ENCODE peak calls at places on chromosomes 3 and 15, in seven cellular contexts. S, J, R, V, Z, O and L are unnamed samples.
A peak's percentile ranks its signal among the peaks of the same experiment; 100 is the strongest.

GRCh38 chr3:160434071-160434470 is 15.5 kb downstream of the TRIM59 start:
- DNase-seq in V (no peak), O (no peak), J (no peak), S (no peak), R (no peak), Z (no peak), L (no peak)

GRCh38 chr15:100671858-100672543 is 69.6 kb downstream of the ASB7 start:
- DNase-seq in O (peak; percentile 23), R (no peak), Z (peak; percentile 51), V (peak; percentile 36), S (no peak), J (no peak), L (no peak)

GRCh38 chr15:84681822-84682221 is 23.8 kb upstream of the NMB start:
- DNase-seq in R (no peak), V (peak; percentile 58), O (no peak), Z (no peak), S (no peak), J (no peak), L (peak; percentile 68)

GRCh38 chr15:92822216-92823144 is 77.6 kb upstream of the CHD2 start:
- DNase-seq in Z (no peak), O (peak; percentile 42), R (no peak), V (no peak), S (no peak), J (no peak), L (no peak)

GRCh38 chr3:170502297-170502696 is 83.6 kb downstream of the SLC7A14 start:
- DNase-seq in O (no peak), R (no peak), S (peak; percentile 21), Z (no peak), V (no peak), J (no peak), L (no peak)

GRCh38 chr15:78615151-78615589 is 5.6 kb downstream of the CHRNA3 start:
- DNase-seq in R (no peak), J (no peak), Z (no peak), V (no peak), S (no peak), O (no peak), L (no peak)

GRCh38 chr15:45164914-45165313 is 22.9 kb downstream of the SHF start:
- DNase-seq in S (no peak), R (no peak), V (no peak), O (no peak), Z (no peak), J (no peak), L (no peak)

GRCh38 chr15:48191574-48192225 is at the start of gene CTXN2:
- DNase-seq in Z (no peak), J (no peak), V (no peak), O (no peak), R (no peak), S (no peak), L (no peak)

GRCh38 chr3:121735047-121735696 is 14.4 kb downstream of the GOLGB1 start:
- DNase-seq in S (no peak), Z (no peak), R (no peak), V (no peak), J (no peak), O (no peak), L (no peak)

GRCh38 chr3:39184081-39184967 is 8.1 kb downstream of the XIRP1 start:
- DNase-seq in Z (no peak), V (no peak), O (no peak), S (peak; percentile 22), J (no peak), R (no peak), L (no peak)

GRCh38 chr3:161069441-161070251 is 35.5 kb downstream of the B3GALNT1 start:
- DNase-seq in R (no peak), O (no peak), S (no peak), Z (peak; percentile 15), J (no peak), V (peak; percentile 67), L (peak; percentile 78)

GRCh38 chr3:18611991-18612390 is 186.9 kb upstream of the SATB1 start:
- DNase-seq in J (no peak), Z (no peak), S (no peak), O (no peak), V (no peak), R (no peak), L (no peak)

GRCh38 chr15:87844031-87844430 is 412.5 kb downstream of the NTRK3 start:
- DNase-seq in S (no peak), Z (no peak), V (no peak), J (no peak), O (no peak), R (no peak), L (no peak)

GRCh38 chr3:46222435-46223161 is 14.5 kb upstream of the CCR1 start:
- DNase-seq in V (no peak), J (no peak), R (no peak), Z (no peak), O (no peak), S (no peak), L (no peak)

GRCh38 chr15:67036775-67037555 is 28.4 kb upstream of the SMAD3 start:
- DNase-seq in J (no peak), O (no peak), R (no peak), V (no peak), S (no peak), Z (no peak), L (no peak)

GRCh38 chr3:197466586-197467399 is 89.0 kb downstream of the BDH1 start:
- DNase-seq in J (no peak), O (peak; percentile 78), V (no peak), R (peak; percentile 45), Z (no peak), S (no peak), L (no peak)

GRCh38 chr3:179464296-179465092 is 13.2 kb upstream of the GNB4 start:
- DNase-seq in R (no peak), O (no peak), Z (no peak), J (no peak), S (no peak), V (no peak), L (no peak)

GRCh38 chr3:20462226-20462625 is 276.2 kb upstream of the SGO1 start:
- DNase-seq in O (no peak), R (no peak), V (no peak), Z (no peak), S (no peak), J (no peak), L (no peak)

GRCh38 chr3:156050918-156051317 is 69.5 kb upstream of the KCNAB1 start:
- DNase-seq in J (no peak), Z (no peak), O (no peak), R (no peak), S (no peak), V (peak; percentile 28), L (no peak)

GRCh38 chr3:48738144-48738536 is 21.1 kb upstream of the IP6K2 start:
- DNase-seq in S (no peak), R (no peak), O (no peak), J (no peak), Z (no peak), V (no peak), L (no peak)

GRCh38 chr3:37096292-37096691 is 78.1 kb downstream of the LRRFIP2 start:
- DNase-seq in S (no peak), J (no peak), Z (no peak), V (peak; percentile 38), O (no peak), R (no peak), L (no peak)

GRCh38 chr3:171791695-171792082 is 18.6 kb downstream of the PLD1 start:
- DNase-seq in O (no peak), V (no peak), Z (no peak), S (no peak), R (no peak), J (no peak), L (no peak)

GRCh38 chr3:88263417-88264116 is 113.8 kb downstream of the C3orf38 start:
- DNase-seq in Z (no peak), R (no peak), O (no peak), S (no peak), J (no peak), V (no peak), L (no peak)

GRCh38 chr15:35546581-35547381 is 816 bp upstream of the DPH6 start:
- DNase-seq in V (no peak), S (peak; percentile 13), R (peak; percentile 59), Z (no peak), O (no peak), J (no peak), L (no peak)

GRCh38 chr3:174651951-174652350 is 207.2 kb upstream of the NAALADL2 start:
- DNase-seq in S (no peak), V (no peak), J (no peak), R (no peak), Z (no peak), O (no peak), L (no peak)

GRCh38 chr15:67185621-67186225 is 68.7 kb downstream of the AAGAB start:
- DNase-seq in O (no peak), Z (no peak), R (peak; percentile 55), S (no peak), J (no peak), V (no peak), L (no peak)

GRCh38 chr3:59542276-59542675 is 492.5 kb upstream of the CFAP20DC start:
- DNase-seq in J (no peak), V (no peak), R (no peak), Z (no peak), S (no peak), O (peak; percentile 29), L (no peak)

GRCh38 chr15:79169531-79170123 is 79.0 kb upstream of the RASGRF1 start:
- DNase-seq in S (no peak), V (no peak), Z (no peak), R (no peak), J (no peak), O (no peak), L (no peak)

GRCh38 chr3:172159376-172159775 is 120.0 kb downstream of the FNDC3B start:
- DNase-seq in V (no peak), Z (no peak), J (no peak), S (no peak), O (no peak), R (no peak), L (no peak)

GRCh38 chr15:37134699-37135131 is 34.4 kb upstream of the MEIS2 start:
- DNase-seq in S (no peak), V (peak; percentile 6), J (no peak), O (peak; percentile 11), Z (peak; percentile 35), R (no peak), L (no peak)

GRCh38 chr3:76025561-76025960 is 240.2 kb upstream of the ZNF717 start:
- DNase-seq in Z (no peak), S (no peak), O (no peak), R (no peak), J (no peak), V (no peak), L (no peak)

GRCh38 chr3:87426916-87427315 is 150.5 kb upstream of the POU1F1 start:
- DNase-seq in J (no peak), R (no peak), Z (no peak), V (no peak), S (no peak), O (no peak), L (no peak)

GRCh38 chr3:111252795-111253194 is 181.2 kb downstream of the NECTIN3 start:
- DNase-seq in J (no peak), S (no peak), R (no peak), O (no peak), Z (no peak), V (peak; percentile 13), L (no peak)

GRCh38 chr15:57422113-57422754 is 45.9 kb downstream of the CGNL1 start:
- DNase-seq in Z (no peak), V (peak; percentile 78), S (no peak), O (no peak), R (no peak), J (no peak), L (peak; percentile 58)

GRCh38 chr3:157201648-157202278 is 41.8 kb upstream of the CCNL1 start:
- DNase-seq in R (no peak), J (no peak), Z (no peak), V (peak; percentile 34), O (no peak), S (no peak), L (peak; percentile 10)

GRCh38 chr3:126544596-126545281 is 14.0 kb downstream of the C3orf22 start:
- DNase-seq in J (peak; percentile 20), S (no peak), O (peak; percentile 30), V (no peak), Z (no peak), R (peak; percentile 31), L (no peak)

GRCh38 chr3:119294889-119295769 is 946 bp downstream of the ARHGAP31 start:
- DNase-seq in J (no peak), Z (no peak), V (peak; percentile 37), R (no peak), O (no peak), S (peak; percentile 39), L (no peak)

GRCh38 chr15:42736178-42736792 is 643 bp downstream of the CDAN1 start:
- DNase-seq in V (no peak), R (no peak), O (no peak), Z (no peak), S (peak; percentile 50), J (no peak), L (no peak)